ENCODE peak calls at places on chromosome 14, in eight cellular contexts. O, K, R, F, Q, L, X and G are unnamed samples.

GRCh38 chr14:94394594-94395305 is 6.3 kb upstream of the SERPINA1 start:
- DNase-seq in O (no peak), X (no peak), K (peak; percentile 70), L (peak; percentile 88), R (no peak), Q (no peak), F (peak; percentile 54), G (peak; percentile 79)

GRCh38 chr14:61322011-61322798 is 826 bp downstream of the PRKCH start:
- DNase-seq in L (peak; percentile 74), R (peak; percentile 39), Q (no peak), O (no peak), X (no peak), F (no peak), K (no peak), G (peak; percentile 70)

GRCh38 chr14:61171687-61172086 is 109.5 kb downstream of the TMEM30B start:
- DNase-seq in F (no peak), Q (no peak), R (no peak), O (no peak), K (peak; percentile 14), L (no peak), X (no peak), G (no peak)

GRCh38 chr14:53391631-53392030 is 238.5 kb upstream of the DDHD1 start:
- DNase-seq in Q (no peak), L (peak; percentile 56), F (peak; percentile 78), K (peak; percentile 58), X (no peak), R (no peak), O (no peak), G (no peak)

GRCh38 chr14:96038920-96039632 is at the start of gene C14orf132:
- DNase-seq in O (peak; percentile 54), X (peak; percentile 30), K (peak; percentile 95), F (no peak), R (peak; percentile 68), L (no peak), Q (no peak), G (peak; percentile 88)

GRCh38 chr14:59301354-59301753 is 112.9 kb downstream of the DAAM1 start:
- DNase-seq in K (no peak), O (no peak), L (no peak), F (no peak), Q (no peak), R (no peak), X (no peak), G (no peak)

GRCh38 chr14:38079268-38079667 is 128.4 kb upstream of the SSTR1 start:
- DNase-seq in X (no peak), L (peak; percentile 30), R (no peak), K (peak; percentile 31), O (no peak), Q (no peak), F (peak; percentile 50), G (no peak)

GRCh38 chr14:37816743-37817295 is 221.4 kb downstream of the TTC6 start:
- DNase-seq in Q (no peak), O (no peak), X (no peak), F (no peak), K (no peak), R (no peak), L (no peak), G (no peak)

GRCh38 chr14:65224799-65225198 is 122.5 kb upstream of the MAX start:
- DNase-seq in O (no peak), Q (no peak), X (peak; percentile 27), L (peak; percentile 17), R (no peak), F (no peak), K (no peak), G (no peak)

GRCh38 chr14:63454863-63455622 is 88.1 kb downstream of the PPP2R5E start:
- DNase-seq in Q (no peak), X (peak; percentile 58), L (peak; percentile 62), R (no peak), F (peak; percentile 10), O (no peak), K (no peak), G (no peak)

GRCh38 chr14:21997300-21997699 is 323.7 kb upstream of the OR4E1 start:
- DNase-seq in Q (no peak), F (no peak), L (peak; percentile 46), X (peak; percentile 65), R (peak; percentile 33), K (no peak), O (no peak), G (no peak)

GRCh38 chr14:58701156-58701555 is 63.4 kb downstream of the DACT1 start:
- DNase-seq in O (no peak), F (no peak), L (no peak), K (no peak), Q (no peak), R (no peak), X (no peak), G (no peak)

GRCh38 chr14:96376093-96376492 is 12.8 kb downstream of the GSKIP start:
- DNase-seq in L (peak; percentile 21), K (no peak), R (no peak), F (no peak), Q (no peak), X (no peak), O (no peak), G (no peak)

GRCh38 chr14:61876362-61877049 is 114.3 kb downstream of the SNAPC1 start:
- DNase-seq in Q (no peak), X (no peak), L (no peak), K (no peak), F (no peak), O (no peak), R (no peak), G (no peak)

GRCh38 chr14:98208943-98209342 is 1063.1 kb downstream of the BCL11B start:
- DNase-seq in L (no peak), Q (no peak), K (no peak), O (no peak), R (no peak), X (no peak), F (no peak), G (no peak)

GRCh38 chr14:104280085-104280901 is 141.9 kb downstream of the KIF26A start:
- DNase-seq in O (peak; percentile 7), R (peak; percentile 7), L (no peak), K (no peak), F (no peak), Q (no peak), X (no peak), G (peak; percentile 69)

GRCh38 chr14:105201928-105202513 is 20.9 kb upstream of the NUDT14 start:
- DNase-seq in K (no peak), X (no peak), Q (no peak), R (no peak), F (no peak), O (no peak), L (no peak), G (no peak)

GRCh38 chr14:32129124-32129523 is 52.0 kb downstream of the ARHGAP5 start:
- DNase-seq in F (no peak), R (no peak), O (no peak), K (peak; percentile 51), L (no peak), X (peak; percentile 59), Q (no peak), G (no peak)

GRCh38 chr14:60647081-60647836 is 2.0 kb downstream of the SIX1 start:
- DNase-seq in X (peak; percentile 50), R (no peak), L (no peak), O (no peak), K (peak; percentile 66), F (no peak), Q (no peak), G (no peak)

GRCh38 chr14:95713596-95714371 is at the start of gene TCL1A:
- DNase-seq in O (no peak), F (no peak), Q (no peak), X (no peak), R (no peak), L (no peak), K (no peak), G (no peak)

GRCh38 chr14:23930742-23931141 is 22.8 kb upstream of the DHRS4 start:
- DNase-seq in F (peak; percentile 37), K (peak; percentile 87), X (no peak), L (no peak), Q (no peak), O (no peak), R (no peak), G (no peak)

GRCh38 chr14:96693986-96694385 is 103.2 kb upstream of the VRK1 start:
- DNase-seq in O (no peak), Q (no peak), K (no peak), L (no peak), X (no peak), R (no peak), F (no peak), G (no peak)